ENCODE peak calls at places on chromosomes 2 and 18, in eight cellular contexts. S is stomach, Q is body of pancreas, B is A549, G is breast epithelium, A is adrenal gland, O is heart left ventricle, D is spleen. C is an unnamed sample.

GRCh38 chr18:7524786-7525185 is 42.3 kb upstream of the PTPRM start:
- DNase-seq in O (no peak), S (no peak), D (no peak), Q (peak; percentile 9), B (no peak), A (peak; percentile 55), G (no peak), C (no peak)

GRCh38 chr18:46073474-46074331 is 1.6 kb upstream of the PSTPIP2 start:
- DNase-seq in G (no peak), S (peak; percentile 35), B (no peak), Q (peak; percentile 66), D (peak; percentile 50), A (peak; percentile 71), O (no peak), C (peak; percentile 72)

GRCh38 chr18:63292844-63293683 is 26.5 kb downstream of the BCL2 start:
- DNase-seq in B (no peak), O (no peak), D (peak; percentile 85), Q (no peak), A (no peak), G (no peak), S (no peak), C (no peak)

GRCh38 chr2:127080941-127081769 is 25.8 kb downstream of the BIN1 start:
- DNase-seq in B (no peak), A (peak; percentile 92), D (peak; percentile 94), G (no peak), Q (peak; percentile 35), O (no peak), S (peak; percentile 53), C (peak; percentile 67)

GRCh38 chr2:1884933-1885580 is 140.7 kb upstream of the PXDN start:
- DNase-seq in Q (no peak), S (no peak), G (no peak), O (peak; percentile 37), A (peak; percentile 39), D (no peak), B (no peak), C (no peak)

GRCh38 chr18:71442830-71443229 is 1101.3 kb downstream of the CBLN2 start:
- DNase-seq in O (no peak), G (no peak), D (no peak), B (no peak), Q (no peak), A (no peak), S (no peak), C (no peak)

GRCh38 chr2:196279496-196279895 is 108.1 kb upstream of the STK17B start:
- DNase-seq in G (no peak), O (no peak), S (no peak), Q (no peak), A (no peak), D (no peak), B (no peak), C (no peak)

GRCh38 chr2:109209412-109209811 is 80.4 kb downstream of the SH3RF3 start:
- DNase-seq in A (peak; percentile 76), B (no peak), D (no peak), O (no peak), G (no peak), S (no peak), Q (peak; percentile 52), C (no peak)

GRCh38 chr2:172308253-172308935 is 119.0 kb upstream of the ITGA6 start:
- DNase-seq in S (peak; percentile 54), O (peak; percentile 55), Q (no peak), A (no peak), D (no peak), G (peak; percentile 60), B (no peak), C (no peak)

GRCh38 chr2:213216461-213216860 is 65.0 kb upstream of the IKZF2 start:
- DNase-seq in A (no peak), S (no peak), O (no peak), B (no peak), Q (no peak), D (no peak), G (no peak), C (no peak)

GRCh38 chr2:44324971-44325426 is 36.3 kb downstream of the PREPL start:
- DNase-seq in S (no peak), O (peak; percentile 41), D (no peak), G (no peak), A (no peak), Q (peak; percentile 5), B (no peak), C (no peak)

GRCh38 chr2:29016500-29016899 is 35.4 kb downstream of the TOGARAM2 start:
- DNase-seq in Q (peak; percentile 31), G (no peak), A (peak; percentile 82), B (no peak), D (peak; percentile 72), S (no peak), O (peak; percentile 69), C (no peak)
- H3K4me1 ChIP-seq in Q (peaks cover 16% of the 10 kb centered on the region), G (no peaks in the 10 kb centered on the region), A (no peaks in the 10 kb centered on the region), B (no peaks in the 10 kb centered on the region), D (peaks cover 71% of the 10 kb centered on the region), S (peaks cover 16% of the 10 kb centered on the region), O (peaks cover 68% of the 10 kb centered on the region), C (peaks cover 18% of the 10 kb centered on the region)

GRCh38 chr2:117674172-117674571 is 140.3 kb upstream of the DDX18 start:
- DNase-seq in A (no peak), O (no peak), D (no peak), G (no peak), B (no peak), S (no peak), Q (no peak), C (no peak)
- TF ChIP-seq POLR2A in A (no peak), O (no peak), D (no peak), G (no peak), B (no peak), S (no peak), Q (no peak), C (no peak)

GRCh38 chr2:123518387-123518786 is 506.7 kb upstream of the CNTNAP5 start:
- DNase-seq in A (no peak), O (no peak), D (no peak), Q (no peak), G (no peak), S (no peak), B (no peak), C (no peak)

DNA sequence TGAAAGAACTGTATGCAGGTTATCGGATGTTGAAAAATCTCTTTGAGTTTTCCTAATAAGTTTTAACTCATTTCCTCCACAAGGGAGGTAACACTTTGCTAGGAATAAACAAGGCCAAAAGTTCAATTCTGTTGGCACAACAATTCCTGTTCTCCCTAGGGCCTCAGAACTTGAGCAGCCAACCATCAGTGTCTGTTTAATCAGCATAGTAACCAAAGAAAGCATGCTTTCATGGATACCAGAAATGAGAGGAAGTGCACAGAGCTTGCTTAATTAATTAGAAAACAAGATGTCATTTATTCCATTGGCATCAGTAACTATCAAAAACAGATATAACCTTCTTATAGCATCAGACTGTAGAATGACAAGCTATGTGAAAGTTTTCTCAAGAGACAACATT is 503.2 kb upstream of the CNTNAP5 start:
- DNase-seq in G (no peak), Q (no peak), A (no peak), S (no peak), D (no peak), O (no peak), B (no peak), C (no peak)
- H3K4me1 ChIP-seq in G (no peaks in the 10 kb centered on the region), Q (no peaks in the 10 kb centered on the region), A (no peaks in the 10 kb centered on the region), S (no peaks in the 10 kb centered on the region), D (no peaks in the 10 kb centered on the region), O (no peaks in the 10 kb centered on the region), B (no peaks in the 10 kb centered on the region), C (no peaks in the 10 kb centered on the region)

DNA sequence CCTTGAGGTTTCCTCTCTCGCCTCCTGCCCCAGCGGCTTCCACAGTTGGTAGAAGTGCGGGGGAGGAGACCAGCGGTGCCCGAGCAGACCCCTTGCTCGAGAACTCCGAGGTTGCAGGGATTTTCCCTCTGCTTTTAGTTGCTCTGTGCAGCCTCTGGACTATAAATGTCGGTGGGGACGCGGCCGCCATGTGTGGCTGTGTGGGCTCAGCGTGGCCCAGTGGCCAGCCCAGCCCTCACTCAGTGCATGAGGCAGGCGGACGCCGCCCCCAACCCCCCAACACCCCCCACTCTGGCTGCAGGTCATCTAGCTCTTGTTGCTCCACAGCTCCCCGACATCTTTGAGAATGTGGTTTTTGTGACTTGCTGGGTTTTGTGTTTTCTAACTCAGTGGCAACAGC is 15.3 kb upstream of the D2HGDH start:
- DNase-seq in B (no peak), S (no peak), Q (no peak), O (no peak), A (no peak), D (no peak), G (no peak), C (no peak)
- TF ChIP-seq POLR2A in B (no peak), S (no peak), Q (no peak), O (no peak), A (no peak), D (no peak), G (no peak), C (no peak)

DNA sequence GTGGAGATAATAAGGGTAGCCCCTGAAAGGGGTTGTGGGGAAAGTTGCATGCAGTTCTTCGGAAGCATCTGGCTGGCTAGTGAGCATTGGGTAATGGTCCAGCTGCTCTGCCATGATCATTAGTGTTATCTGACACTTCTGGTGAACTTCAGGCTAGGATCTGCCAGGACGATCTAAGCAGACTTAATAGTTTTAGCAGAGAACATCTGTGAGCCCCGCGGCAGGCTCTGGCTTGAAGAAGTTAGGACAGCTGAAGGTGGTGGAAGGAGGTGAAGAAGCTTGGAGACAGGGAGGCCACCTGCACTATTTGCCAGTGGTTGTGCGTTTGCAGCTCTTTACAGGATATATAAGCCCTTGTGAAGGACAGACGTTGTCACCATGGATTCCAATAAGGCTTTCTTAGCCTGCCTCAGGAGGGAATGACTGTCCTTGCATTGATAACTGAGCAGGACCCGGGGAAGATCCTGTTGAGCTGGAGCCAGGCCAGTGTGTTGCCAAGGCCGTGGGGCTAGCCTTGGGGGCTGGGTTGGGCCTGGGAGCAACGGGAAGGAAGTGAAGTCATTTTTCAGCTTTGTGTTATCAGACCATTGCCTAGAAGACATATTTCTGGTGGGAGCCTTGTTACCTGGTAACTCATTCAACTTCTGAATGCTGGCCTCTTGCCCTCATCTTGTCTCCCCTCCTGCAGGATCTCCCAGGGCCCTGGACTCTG is 92.9 kb upstream of the MGAT5 start:
- DNase-seq in Q (peak; percentile 44), A (peak; percentile 88), D (peak; percentile 85), G (no peak), B (no peak), S (no peak), O (peak; percentile 61), C (no peak)
- H3K4me1 ChIP-seq in Q (peaks cover 16% of the 10 kb centered on the region), A (peaks cover 10% of the 10 kb centered on the region), D (peaks cover 80% of the 10 kb centered on the region), G (peaks cover 8% of the 10 kb centered on the region), B (no peaks in the 10 kb centered on the region), S (peaks cover 30% of the 10 kb centered on the region), O (peaks cover 46% of the 10 kb centered on the region), C (peaks cover 7% of the 10 kb centered on the region)

DNA sequence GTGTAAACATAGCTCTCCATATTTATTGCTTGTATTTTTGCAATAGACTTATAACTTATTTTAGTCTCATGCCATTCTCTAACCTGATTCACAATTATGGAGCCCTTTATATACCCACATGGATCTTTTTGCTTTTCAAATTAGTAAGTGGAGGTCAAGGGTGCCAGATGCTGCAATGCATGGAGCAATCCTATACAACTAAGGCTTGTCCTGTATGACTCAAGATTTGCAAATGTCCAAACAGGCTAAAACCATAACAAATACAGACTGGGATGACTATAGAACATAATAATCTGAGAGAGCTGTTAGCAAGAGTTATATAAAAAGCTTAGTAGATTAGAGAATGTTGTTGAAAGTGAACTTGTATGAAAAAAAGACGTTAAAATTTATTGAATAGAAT is 690.4 kb upstream of the NRXN1 start:
- DNase-seq in G (no peak), A (no peak), B (no peak), D (no peak), S (no peak), O (no peak), Q (no peak), C (no peak)
- TF ChIP-seq POLR2A in G (no peak), A (no peak), B (no peak), D (no peak), S (no peak), O (no peak), Q (no peak), C (no peak)

GRCh38 chr2:64133828-64134227 is 10.4 kb downstream of the PELI1 start:
- DNase-seq in S (no peak), G (no peak), B (no peak), Q (no peak), O (no peak), D (no peak), A (no peak), C (no peak)
- H3K4me1 ChIP-seq in S (peaks cover 52% of the 10 kb centered on the region), G (peaks cover 13% of the 10 kb centered on the region), B (no peaks in the 10 kb centered on the region), Q (peaks cover 22% of the 10 kb centered on the region), O (peaks cover 81% of the 10 kb centered on the region), D (peaks cover 60% of the 10 kb centered on the region), A (peaks cover 6% of the 10 kb centered on the region), C (no peaks in the 10 kb centered on the region)

C was measured in Peyer's patch.